ENCODE peak calls at places on chromosomes 13 and 19, in ten cellular contexts. F is prostate gland, O is A549, V is tibial nerve, G is IMR-90, P is breast epithelium, X is heart left ventricle, B is spleen, Q is sigmoid colon, I is upper lobe of left lung. S is an unnamed sample.

GRCh38 chr19:46861691-46862503 is 1.1 kb downstream of the ARHGAP35 start:
- DNase-seq in Q (peak; percentile 70), P (no peak), F (no peak), V (no peak), X (no peak), I (no peak), B (no peak), G (no peak), O (no peak), S (no peak)

GRCh38 chr19:28963481-28964245 is 249.3 kb downstream of the UQCRFS1 start:
- DNase-seq in O (no peak), P (no peak), V (no peak), G (peak; percentile 32), B (no peak), F (no peak), Q (no peak), X (no peak), I (no peak), S (no peak)

GRCh38 chr19:29833614-29834261 is 21.9 kb downstream of the CCNE1 start:
- DNase-seq in X (no peak), V (no peak), O (no peak), G (no peak), P (no peak), F (no peak), B (no peak), Q (no peak), I (no peak), S (no peak)

GRCh38 chr13:33610471-33611015 is 207.4 kb upstream of the RFC3 start:
- DNase-seq in G (no peak), V (no peak), I (peak; percentile 82), P (no peak), B (peak; percentile 83), X (peak; percentile 85), Q (no peak), F (peak; percentile 39), O (no peak), S (no peak)

GRCh38 chr19:33468361-33469170 is 53.0 kb downstream of the PEPD start:
- DNase-seq in I (peak; percentile 61), P (no peak), B (peak; percentile 54), V (no peak), G (peak; percentile 56), Q (no peak), O (no peak), F (no peak), X (no peak), S (no peak)

GRCh38 chr13:75715598-75716523 is 79.7 kb downstream of the LMO7 start:
- DNase-seq in O (no peak), V (no peak), G (no peak), I (no peak), F (no peak), P (no peak), B (no peak), Q (no peak), X (no peak), S (no peak)

GRCh38 chr13:102563267-102563666 is 33.5 kb upstream of the TPP2 start:
- DNase-seq in I (no peak), G (no peak), B (no peak), P (no peak), Q (no peak), O (no peak), F (no peak), X (no peak), V (no peak), S (no peak)

GRCh38 chr13:110886475-110887241 is 28.2 kb downstream of the ANKRD10 start:
- DNase-seq in O (no peak), G (no peak), P (no peak), V (no peak), Q (no peak), F (no peak), I (no peak), B (no peak), X (no peak), S (no peak)

GRCh38 chr13:24692541-24692940 is 12.3 kb downstream of the ATP12A start:
- DNase-seq in F (no peak), O (no peak), X (no peak), P (no peak), Q (no peak), I (no peak), G (peak; percentile 8), B (no peak), V (peak; percentile 9), S (no peak)

GRCh38 chr13:64164435-64164834 is 2748.8 kb upstream of the PCDH20 start:
- DNase-seq in F (no peak), X (peak; percentile 32), V (no peak), O (no peak), I (peak; percentile 1), Q (peak; percentile 60), G (no peak), B (peak; percentile 34), P (no peak), S (no peak)

GRCh38 chr19:33883869-33884519 is 87.3 kb downstream of the KCTD15 start:
- DNase-seq in V (no peak), O (no peak), I (no peak), G (no peak), Q (no peak), B (peak; percentile 60), F (no peak), P (no peak), X (no peak), S (no peak)

GRCh38 chr19:18477042-18477760 is 39.3 kb upstream of the ISYNA1 start:
- DNase-seq in P (no peak), F (no peak), X (peak; percentile 67), V (no peak), G (no peak), I (no peak), O (no peak), Q (no peak), B (peak; percentile 70), S (no peak)
- TF ChIP-seq CTCF in P (no peak), F (no peak), X (peak; percentile 15), V (no peak), G (peak; percentile 13), I (no peak), O (no peak), Q (no peak), B (no peak), S (no peak)

GRCh38 chr19:36009633-36010379 is 1.2 kb upstream of the SYNE4 start:
- DNase-seq in X (no peak), I (peak; percentile 61), P (no peak), V (no peak), O (no peak), B (no peak), F (no peak), G (no peak), Q (no peak), S (no peak)

GRCh38 chr19:36010402-36010801 is 1.8 kb upstream of the SYNE4 start:
- DNase-seq in F (no peak), P (no peak), O (no peak), Q (no peak), I (no peak), G (no peak), X (no peak), V (no peak), B (no peak), S (no peak)

GRCh38 chr19:36013280-36014028 is 559 bp downstream of the ALKBH6 start:
- DNase-seq in P (no peak), X (no peak), I (no peak), V (no peak), B (no peak), F (no peak), Q (no peak), O (no peak), G (no peak), S (no peak)

GRCh38 chr19:36019061-36019670 is 5.2 kb upstream of the ALKBH6 start:
- DNase-seq in F (no peak), X (no peak), Q (no peak), O (no peak), B (no peak), G (no peak), P (no peak), V (no peak), I (no peak), S (no peak)

DNA sequence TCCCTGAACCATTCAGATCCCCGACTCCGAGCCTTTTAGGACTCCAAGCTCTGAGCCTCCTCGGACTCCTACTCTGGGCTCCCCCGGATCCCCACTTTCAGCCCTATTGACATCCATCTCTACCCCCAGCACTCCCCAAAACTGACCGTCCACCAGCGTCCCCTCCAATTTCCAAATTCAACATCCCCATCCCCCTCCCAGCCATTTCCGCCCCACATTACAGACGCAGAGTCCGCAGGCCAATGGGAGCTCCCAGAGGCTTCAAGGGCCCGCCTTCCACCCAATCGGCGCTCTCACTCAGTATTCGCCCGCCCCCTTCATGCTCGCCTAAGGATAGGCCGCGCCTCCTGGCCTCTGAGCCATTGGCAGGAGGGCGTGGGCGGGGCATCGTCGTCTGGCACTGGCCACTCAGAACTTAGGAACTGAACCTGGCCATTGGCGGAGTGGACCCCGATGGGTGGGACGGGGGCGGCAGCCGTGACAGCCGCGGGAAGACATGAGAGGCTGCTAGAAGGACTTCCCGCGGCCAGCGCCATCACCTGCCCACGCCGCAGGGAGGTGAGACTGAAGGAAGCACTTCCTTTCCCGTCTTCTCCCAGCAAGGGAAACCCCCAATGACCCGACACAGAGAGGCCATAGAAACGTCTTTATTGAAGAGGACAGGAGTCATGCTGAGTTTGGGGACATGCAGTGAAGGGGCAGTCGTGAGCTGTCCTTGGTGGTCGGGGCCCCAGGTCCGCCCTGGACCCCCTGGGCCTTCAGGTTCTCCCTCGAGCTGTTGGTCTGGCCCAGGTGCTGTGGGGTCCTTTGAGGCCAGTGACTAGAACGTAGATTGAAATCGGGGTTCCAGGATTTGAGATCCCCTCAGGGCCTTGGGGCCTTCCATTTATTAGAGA is at the start of gene ALKBH6:
- DNase-seq in P (peak; percentile 100), V (peak; percentile 100), F (peak; percentile 99), Q (peak; percentile 100), X (peak; percentile 100), G (peak; percentile 97), O (peak; percentile 100), B (peak; percentile 99), I (peak; percentile 98), S (peak; percentile 98)
- TF ChIP-seq POLR2A in P (no peak), V (no peak), F (peak; percentile 54), Q (peak; percentile 1), X (no peak), G (peak; percentile 53), O (peak; percentile 80), B (no peak), I (no peak), S (no peak)

GRCh38 chr13:99061411-99061810 is 83.5 kb upstream of the DOCK9 start:
- DNase-seq in V (no peak), F (no peak), X (no peak), P (no peak), G (no peak), B (no peak), Q (no peak), I (no peak), O (no peak), S (no peak)
- H3K4me1 ChIP-seq in V (no peaks in the 10 kb centered on the region), F (peaks cover 4% of the 10 kb centered on the region), X (peaks cover 54% of the 10 kb centered on the region), P (no peaks in the 10 kb centered on the region), G (peaks cover 7% of the 10 kb centered on the region), B (peaks cover 59% of the 10 kb centered on the region), Q (no peaks in the 10 kb centered on the region), I (peaks cover 28% of the 10 kb centered on the region), O (peaks cover 39% of the 10 kb centered on the region), S (peaks cover 86% of the 10 kb centered on the region)

DNA sequence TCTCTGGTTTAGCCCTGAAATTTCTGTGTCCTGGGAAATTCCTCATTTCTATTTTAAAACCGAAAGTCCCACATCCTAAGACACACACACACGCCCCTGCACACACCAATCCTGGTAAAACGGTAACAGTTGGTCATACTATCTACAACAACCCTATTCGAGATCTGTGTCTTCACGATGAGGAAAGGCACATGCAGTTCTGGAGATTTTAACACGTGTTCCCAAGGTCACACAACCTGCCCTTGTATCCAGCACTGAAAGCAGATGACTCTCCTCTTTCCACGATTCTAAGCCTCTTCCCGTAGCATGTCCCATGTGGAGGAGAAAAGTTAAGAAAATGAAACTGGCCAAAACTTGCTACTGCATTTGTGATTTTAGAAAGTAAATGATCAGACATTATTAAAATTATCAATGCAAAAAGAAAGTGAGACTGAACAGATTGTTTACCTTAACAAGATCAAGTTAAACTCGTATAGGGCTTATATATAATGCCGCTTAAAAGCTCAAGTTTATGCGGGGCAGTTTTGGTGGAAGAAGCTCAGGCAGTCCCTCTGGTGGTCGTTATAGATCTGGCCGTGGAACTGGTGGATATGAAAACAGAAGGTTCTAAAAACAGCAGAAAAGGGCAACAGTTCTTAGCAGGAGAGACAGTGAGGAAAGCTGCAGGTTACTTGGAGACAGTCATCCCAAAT is 32.7 kb downstream of the VSTM1 start:
- DNase-seq in F (no peak), Q (no peak), V (no peak), O (no peak), B (no peak), I (no peak), X (no peak), P (no peak), G (peak; percentile 24), S (no peak)
- TF ChIP-seq CTCF in F (no peak), Q (no peak), V (no peak), O (peak; percentile 55), B (no peak), I (no peak), X (no peak), P (peak; percentile 16), G (peak; percentile 35), S (no peak)

S was measured in esophagus squamous epithelium.